ENCODE peak calls at places on chromosomes 6 and 20, in five cellular contexts. P, N, X, T and M are unnamed samples.

GRCh38 chr20:14919473-14920157 is 582.2 kb upstream of the FLRT3 start:
- DNase-seq in N (no peak), T (no peak), X (no peak), P (peak; percentile 51), M (no peak)

GRCh38 chr6:20907486-20908071 is 373.3 kb downstream of the CDKAL1 start:
- DNase-seq in N (no peak), T (no peak), P (no peak), X (no peak), M (no peak)

GRCh38 chr20:33868042-33868441 is 56.9 kb downstream of the CHMP4B start:
- DNase-seq in X (no peak), T (no peak), P (no peak), N (no peak), M (no peak)

GRCh38 chr6:20631525-20631924 is 97.3 kb downstream of the CDKAL1 start:
- DNase-seq in N (no peak), X (no peak), P (no peak), T (no peak), M (peak; percentile 10)

GRCh38 chr6:158338311-158339112 is 26.2 kb downstream of the TULP4 start:
- DNase-seq in N (no peak), T (no peak), X (no peak), P (peak; percentile 49), M (no peak)

GRCh38 chr20:63617876-63618265 is 9.0 kb downstream of the GMEB2 start:
- DNase-seq in N (no peak), X (no peak), T (no peak), P (no peak), M (no peak)

GRCh38 chr6:25041676-25042598 is 106.2 kb upstream of the RIPOR2 start:
- DNase-seq in X (no peak), T (no peak), N (peak; percentile 55), P (peak; percentile 45), M (no peak)

GRCh38 chr6:170177383-170178265 is 113.3 kb downstream of the DLL1 start:
- DNase-seq in X (no peak), N (no peak), P (peak; percentile 4), T (no peak), M (peak; percentile 20)

GRCh38 chr20:5316188-5317158 is at the start of gene PROKR2:
- DNase-seq in X (no peak), P (no peak), N (no peak), T (no peak), M (peak; percentile 9)

GRCh38 chr6:1263850-1264377 is 48.0 kb upstream of the FOXQ1 start:
- DNase-seq in N (no peak), X (no peak), T (no peak), P (no peak), M (no peak)

GRCh38 chr6:1607557-1608221 is 2.0 kb upstream of the FOXC1 start:
- DNase-seq in T (no peak), P (peak; percentile 47), N (no peak), X (peak; percentile 18), M (no peak)

GRCh38 chr6:49939993-49940498 is 23.9 kb downstream of the DEFB114 start:
- DNase-seq in X (no peak), N (no peak), T (peak; percentile 5), P (no peak), M (no peak)

GRCh38 chr6:124536792-124537191 is 425.4 kb upstream of the RNF217 start:
- DNase-seq in N (no peak), X (peak; percentile 33), T (no peak), P (no peak), M (no peak)

GRCh38 chr6:10412948-10413849 is 1.7 kb downstream of the TFAP2A start:
- DNase-seq in X (no peak), T (no peak), N (no peak), P (peak; percentile 59), M (peak; percentile 62)

GRCh38 chr6:153032255-153032882 is 29.9 kb upstream of the MTRF1L start:
- DNase-seq in P (no peak), T (no peak), X (peak; percentile 85), N (no peak), M (peak; percentile 79)

GRCh38 chr20:46013826-46014516 is 5.3 kb downstream of the MMP9 start:
- DNase-seq in T (no peak), P (peak; percentile 51), N (no peak), X (peak; percentile 26), M (peak; percentile 69)

GRCh38 chr6:155583997-155584396 is 128.4 kb upstream of the NOX3 start:
- DNase-seq in T (no peak), N (no peak), P (no peak), X (no peak), M (no peak)

GRCh38 chr20:57609086-57609841 is 11.0 kb downstream of the ZBP1 start:
- DNase-seq in P (no peak), T (no peak), X (no peak), N (no peak), M (no peak)

GRCh38 chr6:114153448-114153847 is 182.5 kb upstream of the HDAC2 start:
- DNase-seq in N (no peak), P (no peak), X (no peak), T (no peak), M (no peak)

GRCh38 chr6:145729887-145730286 is 5.4 kb downstream of the EPM2A start:
- DNase-seq in P (no peak), T (no peak), N (no peak), X (no peak), M (no peak)

GRCh38 chr6:147906361-147906760 is 397.9 kb downstream of the SAMD5 start:
- DNase-seq in X (no peak), T (no peak), P (no peak), N (no peak), M (peak; percentile 38)

GRCh38 chr20:43752561-43753301 is 25.9 kb upstream of the GTSF1L start:
- DNase-seq in X (peak; percentile 95), N (peak; percentile 29), P (no peak), T (no peak), M (peak; percentile 99)

GRCh38 chr6:40152701-40153100 is 218.4 kb upstream of the MOCS1 start:
- DNase-seq in P (no peak), N (no peak), T (no peak), X (no peak), M (no peak)

GRCh38 chr20:15327123-15327522 is 989.7 kb upstream of the FLRT3 start:
- DNase-seq in T (no peak), X (no peak), P (no peak), N (no peak), M (no peak)

GRCh38 chr6:31157543-31158139 is at the start of gene CCHCR1:
- DNase-seq in P (no peak), X (no peak), N (no peak), T (no peak), M (peak; percentile 15)

GRCh38 chr20:38115205-38115604 is 49.9 kb downstream of the TGM2 start:
- DNase-seq in X (no peak), T (peak; percentile 1), N (no peak), P (no peak), M (no peak)

GRCh38 chr6:41527721-41528408 is 18.3 kb upstream of the FOXP4 start:
- DNase-seq in N (no peak), X (peak; percentile 37), T (no peak), P (no peak), M (no peak)

GRCh38 chr20:51574248-51575033 is 31.9 kb upstream of the NFATC2 start:
- DNase-seq in P (no peak), T (no peak), N (no peak), X (no peak), M (peak; percentile 65)

GRCh38 chr6:10681795-10682194 is 12.6 kb downstream of the C6orf52 start:
- DNase-seq in P (no peak), T (no peak), N (no peak), X (no peak), M (no peak)

GRCh38 chr6:71544028-71544427 is 255.4 kb downstream of the OGFRL1 start:
- DNase-seq in P (no peak), X (peak; percentile 43), N (no peak), T (no peak), M (peak; percentile 32)

GRCh38 chr6:3414704-3415453 is 42.0 kb downstream of the SLC22A23 start:
- DNase-seq in X (peak; percentile 68), T (no peak), P (peak; percentile 39), N (no peak), M (peak; percentile 3)

GRCh38 chr20:55069951-55070350 is 594.6 kb downstream of the DOK5 start:
- DNase-seq in T (no peak), N (no peak), P (no peak), X (no peak), M (no peak)

GRCh38 chr20:51800769-51801219 is 1.5 kb downstream of the SALL4 start:
- DNase-seq in P (no peak), N (no peak), T (peak; percentile 10), X (peak; percentile 16), M (peak; percentile 34)

GRCh38 chr6:142846883-142847287 is 98.1 kb downstream of the HIVEP2 start:
- DNase-seq in T (peak; percentile 58), P (no peak), N (no peak), X (peak; percentile 91), M (peak; percentile 97)